ENCODE peak calls at places on chromosomes 6 and 20, in nine cellular contexts. G is GM03348; A is M059J; X is astrocyte of the spinal cord; V is Calu3; D is GM12864; M is GM20000; C is pancreas; H is activated CD4-positive, CD25-positive, alpha-beta regulatory T cell. N is an unnamed sample.

GRCh38 chr6:149965191-149966020 is 1.7 kb downstream of the ULBP1 start:
- DNase-seq in G (peak; percentile 45), A (no peak), X (no peak), V (no peak), D (no peak), M (peak; percentile 47), C (no peak), H (no peak), N (peak; percentile 69)

GRCh38 chr20:41145821-41146620 is 8.7 kb downstream of the PLCG1 start:
- DNase-seq in G (peak; percentile 29), A (no peak), X (no peak), V (no peak), D (no peak), M (no peak), C (no peak), H (no peak), N (no peak)

GRCh38 chr20:5402903-5403531 is 86.3 kb upstream of the PROKR2 start:
- DNase-seq in G (peak; percentile 31), A (peak; percentile 22), X (no peak), V (peak; percentile 10), D (peak; percentile 12), M (peak; percentile 49), C (peak; percentile 15), H (no peak), N (peak; percentile 5)

GRCh38 chr6:158174514-158174913 is 6.4 kb downstream of the GTF2H5 start:
- DNase-seq in G (peak; percentile 70), A (peak; percentile 84), X (peak; percentile 89), V (no peak), D (no peak), M (no peak), C (peak; percentile 43), H (no peak), N (no peak)

GRCh38 chr6:123089223-123089622 is 93.2 kb downstream of the CLVS2 start:
- DNase-seq in G (no peak), A (no peak), X (no peak), V (no peak), D (no peak), M (no peak), C (no peak), H (no peak), N (no peak)

GRCh38 chr6:43993881-43994523 is 133.2 kb downstream of the MRPL14 start:
- DNase-seq in G (no peak), A (no peak), X (no peak), V (peak; percentile 73), D (no peak), M (no peak), C (no peak), H (no peak), N (no peak)

GRCh38 chr6:42929928-42930360 is 664 bp downstream of the CNPY3 start:
- DNase-seq in G (peak; percentile 64), A (peak; percentile 82), X (peak; percentile 70), V (peak; percentile 46), D (peak; percentile 96), M (peak; percentile 85), C (no peak), H (peak; percentile 45), N (no peak)

GRCh38 chr20:17969276-17969883 is 562 bp downstream of the MGME1 start:
- DNase-seq in G (peak; percentile 31), A (peak; percentile 74), X (no peak), V (no peak), D (no peak), M (no peak), C (no peak), H (no peak), N (no peak)

GRCh38 chr6:50718566-50718965 is 5.2 kb downstream of the TFAP2D start:
- DNase-seq in G (no peak), A (no peak), X (no peak), V (no peak), D (no peak), M (no peak), C (no peak), H (no peak), N (no peak)

N was measured in retina.